ENCODE peak calls at places on chromosomes 5 and 9, in four cellular contexts. K is NCI-H446 treated with DMSO at 0.1 percent for 48 hours; Z is heart right ventricle; J is activated CD4-positive, alpha-beta T cell treated with anti-CD3 and anti-CD28 coated beads, Interleukin-2, amount 50 U/mL, for 4 hours. H is an unnamed sample.
A peak's percentile ranks its signal among the peaks of the same experiment; 100 is the strongest.

GRCh38 chr9:37650873-37651768 is at the start of gene FRMPD1:
- DNase-seq in J (peak; percentile 39), K (peak; percentile 9), Z (peak; percentile 14), H (no peak)

GRCh38 chr5:19987594-19988345 is at the start of gene CDH18:
- DNase-seq in Z (no peak), J (no peak), K (peak; percentile 84), H (no peak)

GRCh38 chr9:6667633-6668280 is 22.2 kb upstream of the GLDC start:
- DNase-seq in J (no peak), Z (no peak), K (peak; percentile 44), H (no peak)

GRCh38 chr5:108260105-108260857 is 121.6 kb downstream of the FBXL17 start:
- DNase-seq in J (peak; percentile 54), K (peak; percentile 54), Z (peak; percentile 78), H (peak; percentile 73)

GRCh38 chr9:90069107-90069506 is 464.3 kb downstream of the GADD45G start:
- DNase-seq in J (no peak), Z (no peak), K (no peak), H (no peak)

GRCh38 chr5:103624748-103625147 is 62.2 kb upstream of the NUDT12 start:
- DNase-seq in Z (no peak), J (no peak), K (no peak), H (no peak)

GRCh38 chr5:175814676-175815075 is 56.7 kb upstream of the CPLX2 start:
- DNase-seq in J (no peak), Z (no peak), K (peak; percentile 77), H (peak; percentile 64)

GRCh38 chr9:11194249-11194648 is 581.4 kb upstream of the PTPRD start:
- DNase-seq in Z (no peak), J (no peak), K (peak; percentile 95), H (no peak)

H was measured in HCT116.